ENCODE peak calls at places on chromosomes 12 and 14, in six cellular contexts. One of them, this sample, is unnamed.

GRCh38 chr12:3542911-3543310 is 51.9 kb downstream of the PRMT8 start:
- DNase-seq in endothelial cell of umbilical vein: no peak
- DNase-seq in adrenal gland: no peak
- DNase-seq in AG04449: no peak
- DNase-seq in thyroid gland: no peak
- DNase-seq in GM12865: no peak
- DNase-seq in this sample: no peak

GRCh38 chr12:132774646-132775275 is 13.1 kb upstream of the ANKLE2 start:
- DNase-seq in endothelial cell of umbilical vein: no peak
- DNase-seq in adrenal gland: no peak
- DNase-seq in AG04449: no peak
- DNase-seq in thyroid gland: no peak
- DNase-seq in GM12865: no peak
- DNase-seq in this sample: no peak

GRCh38 chr14:55152052-55152753 is 23.2 kb downstream of the LGALS3 start:
- DNase-seq in endothelial cell of umbilical vein: no peak
- DNase-seq in adrenal gland: no peak
- DNase-seq in AG04449: no peak
- DNase-seq in thyroid gland: no peak
- DNase-seq in GM12865: no peak
- DNase-seq in this sample: no peak

GRCh38 chr14:96274122-96274910 is 18.3 kb downstream of the BDKRB1 start:
- DNase-seq in endothelial cell of umbilical vein: no peak
- DNase-seq in adrenal gland: no peak
- DNase-seq in AG04449: peak; percentile 95
- DNase-seq in thyroid gland: no peak
- DNase-seq in GM12865: no peak
- DNase-seq in this sample: peak; percentile 65

GRCh38 chr12:120287491-120287890 is 4.2 kb downstream of the RNU4-2 start:
- DNase-seq in endothelial cell of umbilical vein: no peak
- DNase-seq in adrenal gland: no peak
- DNase-seq in AG04449: no peak
- DNase-seq in thyroid gland: no peak
- DNase-seq in GM12865: no peak
- DNase-seq in this sample: no peak

GRCh38 chr14:97634786-97635185 is 837.6 kb downstream of the VRK1 start:
- DNase-seq in endothelial cell of umbilical vein: no peak
- DNase-seq in adrenal gland: no peak
- DNase-seq in AG04449: no peak
- DNase-seq in thyroid gland: no peak
- DNase-seq in GM12865: peak; percentile 66
- DNase-seq in this sample: no peak

GRCh38 chr12:95658386-95658785 is 107.1 kb upstream of the USP44 start:
- DNase-seq in endothelial cell of umbilical vein: no peak
- DNase-seq in adrenal gland: no peak
- DNase-seq in AG04449: no peak
- DNase-seq in thyroid gland: no peak
- DNase-seq in GM12865: no peak
- DNase-seq in this sample: no peak

GRCh38 chr12:38118632-38119031 is 197.9 kb upstream of the ALG10B start:
- DNase-seq in endothelial cell of umbilical vein: no peak
- DNase-seq in adrenal gland: no peak
- DNase-seq in AG04449: no peak
- DNase-seq in thyroid gland: no peak
- DNase-seq in GM12865: no peak
- DNase-seq in this sample: no peak

GRCh38 chr14:102900631-102901571 is 21.6 kb upstream of the AMN start:
- DNase-seq in endothelial cell of umbilical vein: no peak
- DNase-seq in adrenal gland: no peak
- DNase-seq in AG04449: no peak
- DNase-seq in thyroid gland: peak; percentile 62
- DNase-seq in GM12865: peak; percentile 85
- DNase-seq in this sample: no peak

GRCh38 chr12:9043766-9044165 is 54.4 kb downstream of the KLRG1 start:
- DNase-seq in endothelial cell of umbilical vein: no peak
- DNase-seq in adrenal gland: no peak
- DNase-seq in AG04449: no peak
- DNase-seq in thyroid gland: no peak
- DNase-seq in GM12865: no peak
- DNase-seq in this sample: no peak

GRCh38 chr12:182381-182883 is 31.5 kb downstream of the SLC6A12 start:
- DNase-seq in endothelial cell of umbilical vein: no peak
- DNase-seq in adrenal gland: no peak
- DNase-seq in AG04449: peak; percentile 21
- DNase-seq in thyroid gland: no peak
- DNase-seq in GM12865: no peak
- DNase-seq in this sample: peak; percentile 66

GRCh38 chr12:110661337-110661972 is 27.5 kb downstream of the HVCN1 start:
- DNase-seq in endothelial cell of umbilical vein: no peak
- DNase-seq in adrenal gland: no peak
- DNase-seq in AG04449: no peak
- DNase-seq in thyroid gland: peak; percentile 21
- DNase-seq in GM12865: peak; percentile 97
- DNase-seq in this sample: no peak

GRCh38 chr12:84856156-84856900 is 56.3 kb downstream of the SLC6A15 start:
- DNase-seq in endothelial cell of umbilical vein: no peak
- DNase-seq in adrenal gland: no peak
- DNase-seq in AG04449: no peak
- DNase-seq in thyroid gland: no peak
- DNase-seq in GM12865: no peak
- DNase-seq in this sample: peak; percentile 33

GRCh38 chr14:95125156-95125555 is 32.2 kb downstream of the DICER1 start:
- DNase-seq in endothelial cell of umbilical vein: no peak
- DNase-seq in adrenal gland: no peak
- DNase-seq in AG04449: no peak
- DNase-seq in thyroid gland: no peak
- DNase-seq in GM12865: no peak
- DNase-seq in this sample: no peak

GRCh38 chr14:92747701-92748258 is 647 bp downstream of the LGMN start:
- DNase-seq in endothelial cell of umbilical vein: peak; percentile 61
- DNase-seq in adrenal gland: no peak
- DNase-seq in AG04449: no peak
- DNase-seq in thyroid gland: no peak
- DNase-seq in GM12865: peak; percentile 66
- DNase-seq in this sample: no peak

GRCh38 chr12:50453872-50454271 is 50.9 kb upstream of the DIP2B start:
- DNase-seq in endothelial cell of umbilical vein: no peak
- DNase-seq in adrenal gland: no peak
- DNase-seq in AG04449: no peak
- DNase-seq in thyroid gland: no peak
- DNase-seq in GM12865: no peak
- DNase-seq in this sample: no peak

GRCh38 chr12:27899151-27899661 is 73.3 kb downstream of the PTHLH start:
- DNase-seq in endothelial cell of umbilical vein: no peak
- DNase-seq in adrenal gland: no peak
- DNase-seq in AG04449: peak; percentile 100
- DNase-seq in thyroid gland: no peak
- DNase-seq in GM12865: no peak
- DNase-seq in this sample: peak; percentile 100

GRCh38 chr14:85252011-85252410 is 277.9 kb upstream of the FLRT2 start:
- DNase-seq in endothelial cell of umbilical vein: peak; percentile 84
- DNase-seq in adrenal gland: no peak
- DNase-seq in AG04449: no peak
- DNase-seq in thyroid gland: no peak
- DNase-seq in GM12865: no peak
- DNase-seq in this sample: no peak

GRCh38 chr14:105853089-105853906 is 326.9 kb downstream of the TMEM121 start:
- DNase-seq in endothelial cell of umbilical vein: no peak
- DNase-seq in adrenal gland: peak; percentile 2
- DNase-seq in AG04449: no peak
- DNase-seq in thyroid gland: no peak
- DNase-seq in GM12865: no peak
- DNase-seq in this sample: no peak

GRCh38 chr12:105396983-105397382 is 66.5 kb downstream of the C12orf75 start:
- DNase-seq in endothelial cell of umbilical vein: no peak
- DNase-seq in adrenal gland: no peak
- DNase-seq in AG04449: no peak
- DNase-seq in thyroid gland: no peak
- DNase-seq in GM12865: no peak
- DNase-seq in this sample: no peak

DNA sequence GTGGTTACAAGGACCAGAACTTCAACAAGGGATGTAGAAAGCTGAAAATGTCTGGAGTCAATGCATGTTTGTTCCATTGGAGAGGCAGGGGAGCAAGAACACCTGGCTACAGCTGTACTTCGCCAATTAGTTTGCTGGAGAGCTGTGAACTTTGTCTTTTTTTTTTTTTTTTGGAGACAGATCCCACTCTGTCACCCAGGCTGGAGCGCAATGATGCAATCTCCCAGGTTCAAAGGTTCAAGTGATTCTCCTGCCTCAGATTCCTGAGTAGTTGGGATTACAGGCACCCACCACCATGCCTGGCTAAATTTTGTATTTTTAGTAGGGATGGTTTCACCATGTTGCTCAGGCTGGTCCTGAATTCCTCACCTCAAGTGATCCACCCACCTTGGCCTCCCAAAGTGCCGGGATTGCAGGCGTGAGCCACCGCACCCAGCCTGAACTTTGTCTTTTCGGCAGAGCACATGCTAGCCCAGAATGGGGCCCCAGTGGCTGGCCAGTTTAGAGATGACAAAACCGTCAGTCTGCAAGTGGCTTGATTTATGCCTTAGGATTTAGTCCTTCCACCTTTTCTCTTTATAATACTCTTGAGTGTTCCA is 55.5 kb downstream of the AVPR1A start:
- DNase-seq in endothelial cell of umbilical vein: no peak
- DNase-seq in adrenal gland: no peak
- DNase-seq in AG04449: no peak
- DNase-seq in thyroid gland: no peak
- DNase-seq in GM12865: no peak
- DNase-seq in this sample: no peak
- H3K4me3 ChIP-seq in endothelial cell of umbilical vein: no peak overlapping the region
- H3K4me3 ChIP-seq in adrenal gland: no peak overlapping the region
- H3K4me3 ChIP-seq in AG04449: no peak overlapping the region
- H3K4me3 ChIP-seq in thyroid gland: no peak overlapping the region
- H3K4me3 ChIP-seq in GM12865: no peak overlapping the region
- H3K4me3 ChIP-seq in this sample: no peak overlapping the region

DNA sequence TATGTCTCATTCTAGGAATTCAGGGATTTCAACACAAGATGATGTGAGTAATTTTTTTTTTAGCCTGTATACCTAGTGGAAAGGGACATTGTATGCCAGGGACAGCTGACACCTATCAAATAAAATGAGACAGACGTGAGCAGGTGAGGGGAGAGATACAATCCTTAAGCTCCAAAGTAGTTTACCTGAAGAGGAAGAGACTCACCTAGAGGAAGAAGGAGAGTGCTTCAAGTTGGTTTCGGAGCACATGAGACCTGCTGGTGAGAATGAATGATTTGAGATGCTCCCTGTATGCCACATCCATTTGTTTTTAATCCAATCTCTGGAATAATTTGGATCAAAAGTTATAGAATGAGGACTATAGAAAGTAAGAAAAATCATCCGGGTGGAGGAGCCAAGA is 915.4 kb upstream of the FBXO33 start:
- DNase-seq in endothelial cell of umbilical vein: no peak
- DNase-seq in adrenal gland: no peak
- DNase-seq in AG04449: no peak
- DNase-seq in thyroid gland: no peak
- DNase-seq in GM12865: no peak
- DNase-seq in this sample: no peak
- H3K4me3 ChIP-seq in endothelial cell of umbilical vein: no peak overlapping the region
- H3K4me3 ChIP-seq in adrenal gland: no peak overlapping the region
- H3K4me3 ChIP-seq in AG04449: no peak overlapping the region
- H3K4me3 ChIP-seq in thyroid gland: no peak overlapping the region
- H3K4me3 ChIP-seq in GM12865: no peak overlapping the region
- H3K4me3 ChIP-seq in this sample: no peak overlapping the region

GRCh38 chr14:32932302-32932920 is 6.3 kb upstream of the NPAS3 start:
- DNase-seq in endothelial cell of umbilical vein: no peak
- DNase-seq in adrenal gland: no peak
- DNase-seq in AG04449: no peak
- DNase-seq in thyroid gland: no peak
- DNase-seq in GM12865: no peak
- DNase-seq in this sample: no peak

GRCh38 chr14:32934891-32935633 is 3.6 kb upstream of the NPAS3 start:
- DNase-seq in endothelial cell of umbilical vein: no peak
- DNase-seq in adrenal gland: peak; percentile 14
- DNase-seq in AG04449: no peak
- DNase-seq in thyroid gland: peak; percentile 17
- DNase-seq in GM12865: no peak
- DNase-seq in this sample: no peak

GRCh38 chr14:32933943-32934890 is 4.5 kb upstream of the NPAS3 start:
- DNase-seq in endothelial cell of umbilical vein: no peak
- DNase-seq in adrenal gland: peak; percentile 48
- DNase-seq in AG04449: no peak
- DNase-seq in thyroid gland: peak; percentile 30
- DNase-seq in GM12865: no peak
- DNase-seq in this sample: no peak

GRCh38 chr14:32933623-32933942 is 5.1 kb upstream of the NPAS3 start:
- DNase-seq in endothelial cell of umbilical vein: no peak
- DNase-seq in adrenal gland: no peak
- DNase-seq in AG04449: no peak
- DNase-seq in thyroid gland: no peak
- DNase-seq in GM12865: no peak
- DNase-seq in this sample: no peak

GRCh38 chr14:32932921-32933622 is 5.6 kb upstream of the NPAS3 start:
- DNase-seq in endothelial cell of umbilical vein: no peak
- DNase-seq in adrenal gland: peak; percentile 48
- DNase-seq in AG04449: no peak
- DNase-seq in thyroid gland: peak; percentile 38
- DNase-seq in GM12865: no peak
- DNase-seq in this sample: no peak
- H3K4me3 ChIP-seq in endothelial cell of umbilical vein: no peak overlapping the region
- H3K4me3 ChIP-seq in adrenal gland: no peak overlapping the region
- H3K4me3 ChIP-seq in AG04449: no peak overlapping the region
- H3K4me3 ChIP-seq in thyroid gland: peak overlapping the region; percentile 47
- H3K4me3 ChIP-seq in GM12865: no peak overlapping the region
- H3K4me3 ChIP-seq in this sample: peak overlapping the region; percentile 53

DNA sequence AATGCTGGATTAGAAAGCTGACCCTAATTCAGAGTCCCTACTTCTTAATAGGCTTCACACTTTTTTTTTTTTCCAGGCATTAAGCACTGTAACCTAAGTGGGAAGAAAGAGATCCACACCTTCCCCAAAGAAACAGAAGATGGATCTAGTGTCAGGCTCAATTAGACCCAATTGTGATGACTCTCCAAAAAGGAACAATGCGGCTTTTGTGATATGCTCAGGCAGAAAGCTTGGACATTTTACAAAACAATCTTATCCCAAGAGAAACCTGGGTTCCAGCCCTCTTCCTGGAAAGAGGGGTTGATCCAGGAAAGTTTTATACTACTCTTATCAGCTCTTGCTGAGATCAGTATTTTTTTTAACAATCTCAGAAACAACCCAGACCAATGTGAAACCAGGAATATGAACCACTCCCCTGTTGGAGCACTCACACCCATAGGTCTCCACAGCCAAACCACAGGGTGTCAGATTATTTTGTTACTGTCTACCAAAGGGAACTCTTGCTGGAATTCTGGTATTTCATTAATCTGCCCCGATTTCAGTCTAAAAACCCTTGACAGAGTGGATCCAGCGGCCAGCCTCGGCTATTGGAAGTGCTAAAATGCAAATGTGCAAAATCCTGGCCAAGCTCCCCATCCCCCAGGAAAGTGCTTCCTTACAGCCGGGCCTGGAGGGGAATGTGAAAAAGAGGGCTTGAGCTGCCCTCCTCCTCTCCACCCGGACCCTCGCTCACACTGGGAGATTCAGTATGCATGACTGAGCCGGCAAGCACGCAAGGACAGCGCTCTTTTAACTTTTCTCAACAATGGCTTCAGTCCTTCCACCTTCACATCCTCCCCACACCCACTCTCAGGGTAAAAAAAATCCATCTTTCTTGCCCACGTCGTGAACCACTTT is 4.0 kb downstream of the FBXL14 start:
- DNase-seq in endothelial cell of umbilical vein: no peak
- DNase-seq in adrenal gland: no peak
- DNase-seq in AG04449: no peak
- DNase-seq in thyroid gland: peak; percentile 66
- DNase-seq in GM12865: no peak
- DNase-seq in this sample: no peak
- H3K4me3 ChIP-seq in endothelial cell of umbilical vein: no peak overlapping the region
- H3K4me3 ChIP-seq in adrenal gland: no peak overlapping the region
- H3K4me3 ChIP-seq in AG04449: peak overlapping the region; percentile 54
- H3K4me3 ChIP-seq in thyroid gland: no peak overlapping the region
- H3K4me3 ChIP-seq in GM12865: peak overlapping the region; percentile 66
- H3K4me3 ChIP-seq in this sample: peak overlapping the region; percentile 68